ENCODE peak calls at places on chromosomes 2 and 18, in six cellular contexts. One of them, this sample, is unnamed.

GRCh38 chr18:44592639-44593038 is 88.0 kb upstream of the SETBP1 start:
- DNase-seq in esophagus muscularis mucosa: no peak
- DNase-seq in HFF-Myc: no peak
- DNase-seq in fibroblast of pulmonary artery: peak; percentile 21
- DNase-seq in PC-3: no peak
- DNase-seq in heart left ventricle: no peak
- DNase-seq in this sample: peak; percentile 38

GRCh38 chr2:237923507-237924163 is 43.2 kb upstream of the UBE2F start:
- DNase-seq in heart left ventricle: peak; percentile 75
- DNase-seq in esophagus muscularis mucosa: peak; percentile 93
- DNase-seq in PC-3: no peak
- DNase-seq in fibroblast of pulmonary artery: peak; percentile 59
- DNase-seq in HFF-Myc: peak; percentile 79
- DNase-seq in this sample: peak; percentile 30

GRCh38 chr2:28048341-28048740 is 157.8 kb downstream of the BABAM2 start:
- DNase-seq in fibroblast of pulmonary artery: no peak
- DNase-seq in esophagus muscularis mucosa: no peak
- DNase-seq in PC-3: peak; percentile 27
- DNase-seq in HFF-Myc: peak; percentile 17
- DNase-seq in heart left ventricle: no peak
- DNase-seq in this sample: no peak

GRCh38 chr2:204722691-204723090 is 177.4 kb downstream of the PARD3B start:
- DNase-seq in fibroblast of pulmonary artery: peak; percentile 15
- DNase-seq in heart left ventricle: no peak
- DNase-seq in PC-3: no peak
- DNase-seq in esophagus muscularis mucosa: no peak
- DNase-seq in HFF-Myc: no peak
- DNase-seq in this sample: no peak

GRCh38 chr18:55559735-55560134 is 28.3 kb downstream of the TCF4 start:
- DNase-seq in PC-3: no peak
- DNase-seq in esophagus muscularis mucosa: no peak
- DNase-seq in fibroblast of pulmonary artery: no peak
- DNase-seq in heart left ventricle: peak; percentile 64
- DNase-seq in HFF-Myc: no peak
- DNase-seq in this sample: no peak

GRCh38 chr2:149098722-149099121 is 60.2 kb downstream of the LYPD6B start:
- DNase-seq in PC-3: peak; percentile 62
- DNase-seq in heart left ventricle: no peak
- DNase-seq in fibroblast of pulmonary artery: peak; percentile 5
- DNase-seq in esophagus muscularis mucosa: no peak
- DNase-seq in HFF-Myc: peak; percentile 33
- DNase-seq in this sample: no peak

GRCh38 chr2:31886700-31887099 is 124.1 kb downstream of the MEMO1 start:
- DNase-seq in PC-3: peak; percentile 50
- DNase-seq in heart left ventricle: no peak
- DNase-seq in esophagus muscularis mucosa: no peak
- DNase-seq in HFF-Myc: no peak
- DNase-seq in fibroblast of pulmonary artery: peak; percentile 13
- DNase-seq in this sample: peak; percentile 27

GRCh38 chr2:118750959-118751565 is 96.4 kb downstream of the EN1 start:
- DNase-seq in esophagus muscularis mucosa: no peak
- DNase-seq in fibroblast of pulmonary artery: peak; percentile 18
- DNase-seq in PC-3: peak; percentile 87
- DNase-seq in heart left ventricle: no peak
- DNase-seq in HFF-Myc: no peak
- DNase-seq in this sample: peak; percentile 78

GRCh38 chr2:230668184-230668938 is 44.3 kb upstream of the CAB39 start:
- DNase-seq in PC-3: no peak
- DNase-seq in esophagus muscularis mucosa: no peak
- DNase-seq in HFF-Myc: no peak
- DNase-seq in fibroblast of pulmonary artery: no peak
- DNase-seq in heart left ventricle: peak; percentile 51
- DNase-seq in this sample: peak; percentile 90

GRCh38 chr2:69773201-69773600 is 31.3 kb downstream of the ANXA4 start:
- DNase-seq in HFF-Myc: no peak
- DNase-seq in PC-3: peak; percentile 41
- DNase-seq in fibroblast of pulmonary artery: peak; percentile 42
- DNase-seq in heart left ventricle: no peak
- DNase-seq in esophagus muscularis mucosa: no peak
- DNase-seq in this sample: peak; percentile 48

GRCh38 chr2:135245055-135245454 is 193.0 kb downstream of the RAB3GAP1 start:
- DNase-seq in heart left ventricle: no peak
- DNase-seq in PC-3: peak; percentile 72
- DNase-seq in esophagus muscularis mucosa: no peak
- DNase-seq in HFF-Myc: no peak
- DNase-seq in fibroblast of pulmonary artery: peak; percentile 47
- DNase-seq in this sample: peak; percentile 69

GRCh38 chr2:219448776-219449476 is 14.3 kb downstream of the SPEG start:
- DNase-seq in fibroblast of pulmonary artery: no peak
- DNase-seq in heart left ventricle: no peak
- DNase-seq in HFF-Myc: no peak
- DNase-seq in PC-3: no peak
- DNase-seq in esophagus muscularis mucosa: no peak
- DNase-seq in this sample: no peak

GRCh38 chr18:70322928-70323327 is 34.1 kb downstream of the SOCS6 start:
- DNase-seq in heart left ventricle: no peak
- DNase-seq in HFF-Myc: no peak
- DNase-seq in esophagus muscularis mucosa: no peak
- DNase-seq in PC-3: peak; percentile 31
- DNase-seq in fibroblast of pulmonary artery: peak; percentile 35
- DNase-seq in this sample: peak; percentile 23

GRCh38 chr2:202067589-202067988 is 5.5 kb upstream of the KIAA2012 start:
- DNase-seq in heart left ventricle: no peak
- DNase-seq in PC-3: no peak
- DNase-seq in esophagus muscularis mucosa: no peak
- DNase-seq in HFF-Myc: no peak
- DNase-seq in fibroblast of pulmonary artery: no peak
- DNase-seq in this sample: no peak

GRCh38 chr18:46946656-46947282 is 29.4 kb downstream of the KATNAL2 start:
- DNase-seq in PC-3: no peak
- DNase-seq in esophagus muscularis mucosa: peak; percentile 94
- DNase-seq in heart left ventricle: peak; percentile 80
- DNase-seq in fibroblast of pulmonary artery: peak; percentile 81
- DNase-seq in HFF-Myc: peak; percentile 53
- DNase-seq in this sample: no peak

GRCh38 chr2:168156661-168157060 is 90.7 kb downstream of the STK39 start:
- DNase-seq in esophagus muscularis mucosa: peak; percentile 53
- DNase-seq in heart left ventricle: peak; percentile 48
- DNase-seq in fibroblast of pulmonary artery: peak; percentile 72
- DNase-seq in HFF-Myc: peak; percentile 80
- DNase-seq in PC-3: peak; percentile 80
- DNase-seq in this sample: peak; percentile 86

GRCh38 chr2:154307007-154307406 is 391.5 kb upstream of the KCNJ3 start:
- DNase-seq in fibroblast of pulmonary artery: no peak
- DNase-seq in HFF-Myc: no peak
- DNase-seq in heart left ventricle: no peak
- DNase-seq in esophagus muscularis mucosa: no peak
- DNase-seq in PC-3: no peak
- DNase-seq in this sample: no peak

GRCh38 chr2:220227272-220227920 is 600.0 kb downstream of the SLC4A3 start:
- DNase-seq in PC-3: peak; percentile 64
- DNase-seq in esophagus muscularis mucosa: no peak
- DNase-seq in heart left ventricle: no peak
- DNase-seq in HFF-Myc: no peak
- DNase-seq in fibroblast of pulmonary artery: peak; percentile 32
- DNase-seq in this sample: peak; percentile 21

GRCh38 chr18:48860276-48861180 is 90.2 kb downstream of the SMAD7 start:
- DNase-seq in esophagus muscularis mucosa: no peak
- DNase-seq in fibroblast of pulmonary artery: no peak
- DNase-seq in HFF-Myc: no peak
- DNase-seq in heart left ventricle: no peak
- DNase-seq in PC-3: no peak
- DNase-seq in this sample: no peak

GRCh38 chr18:34222396-34223163 is 2.1 kb downstream of the NOL4 start:
- DNase-seq in fibroblast of pulmonary artery: no peak
- DNase-seq in heart left ventricle: peak; percentile 12
- DNase-seq in HFF-Myc: no peak
- DNase-seq in esophagus muscularis mucosa: no peak
- DNase-seq in PC-3: peak; percentile 9
- DNase-seq in this sample: no peak

DNA sequence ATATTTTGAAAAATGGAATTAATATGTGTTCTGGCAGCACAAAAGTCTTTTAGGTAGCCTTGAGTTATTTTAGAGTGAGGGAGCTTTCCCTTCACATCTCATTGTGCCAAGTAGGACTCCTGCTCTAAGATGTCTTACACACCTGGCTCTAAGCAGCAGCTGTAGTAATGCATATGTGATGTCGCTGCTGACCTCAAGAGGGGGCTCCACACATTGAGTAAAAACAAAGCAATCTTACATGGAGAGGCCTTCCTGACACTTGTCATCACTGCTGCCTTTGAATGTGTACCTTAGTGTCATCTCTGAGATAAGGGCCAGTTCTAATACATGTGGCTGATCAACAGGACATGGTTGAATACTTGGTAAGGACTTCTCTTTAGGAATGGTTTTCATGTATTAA is 75.8 kb downstream of the ACTR3 start:
- DNase-seq in esophagus muscularis mucosa: no peak
- DNase-seq in fibroblast of pulmonary artery: peak; percentile 53
- DNase-seq in heart left ventricle: no peak
- DNase-seq in HFF-Myc: no peak
- DNase-seq in PC-3: peak; percentile 54
- DNase-seq in this sample: peak; percentile 44
- TF ChIP-seq CTCF in esophagus muscularis mucosa: no peak
- TF ChIP-seq CTCF in fibroblast of pulmonary artery: peak; percentile 61
- TF ChIP-seq CTCF in heart left ventricle: peak; percentile 41
- TF ChIP-seq CTCF in HFF-Myc: peak; percentile 55
- TF ChIP-seq CTCF in PC-3: peak; percentile 74
- TF ChIP-seq CTCF in this sample: peak; percentile 34

DNA sequence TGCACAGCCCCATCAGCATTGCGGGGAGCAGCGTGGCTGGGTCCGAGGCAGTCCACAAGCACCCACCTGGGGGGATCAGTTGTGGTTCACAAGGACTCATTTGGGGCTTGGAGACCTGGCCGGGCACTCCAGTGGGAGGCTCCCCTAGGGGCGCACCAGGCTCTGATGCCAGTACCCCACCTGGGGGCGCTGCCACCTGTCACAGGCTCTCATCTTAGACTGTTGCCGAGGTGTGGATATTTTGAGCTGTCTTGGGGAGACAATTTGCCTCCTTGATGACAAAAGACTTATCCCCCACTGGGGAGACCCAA is 3.0 kb downstream of the ADRA2B start:
- DNase-seq in HFF-Myc: no peak
- DNase-seq in PC-3: no peak
- DNase-seq in esophagus muscularis mucosa: no peak
- DNase-seq in fibroblast of pulmonary artery: no peak
- DNase-seq in heart left ventricle: no peak
- DNase-seq in this sample: no peak
- TF ChIP-seq CTCF in HFF-Myc: no peak
- TF ChIP-seq CTCF in PC-3: peak; percentile 44
- TF ChIP-seq CTCF in esophagus muscularis mucosa: no peak
- TF ChIP-seq CTCF in fibroblast of pulmonary artery: no peak
- TF ChIP-seq CTCF in heart left ventricle: no peak
- TF ChIP-seq CTCF in this sample: no peak

GRCh38 chr18:36212978-36213303 is 25.6 kb downstream of the MOCOS start:
- DNase-seq in HFF-Myc: no peak
- DNase-seq in fibroblast of pulmonary artery: no peak
- DNase-seq in heart left ventricle: no peak
- DNase-seq in esophagus muscularis mucosa: peak; percentile 84
- DNase-seq in PC-3: no peak
- DNase-seq in this sample: no peak

GRCh38 chr18:36214811-36215210 is 27.5 kb downstream of the MOCOS start:
- DNase-seq in HFF-Myc: no peak
- DNase-seq in PC-3: no peak
- DNase-seq in heart left ventricle: no peak
- DNase-seq in fibroblast of pulmonary artery: no peak
- DNase-seq in esophagus muscularis mucosa: no peak
- DNase-seq in this sample: no peak

GRCh38 chr18:36215577-36215976 is 28.3 kb downstream of the MOCOS start:
- DNase-seq in heart left ventricle: no peak
- DNase-seq in fibroblast of pulmonary artery: no peak
- DNase-seq in HFF-Myc: no peak
- DNase-seq in PC-3: no peak
- DNase-seq in esophagus muscularis mucosa: no peak
- DNase-seq in this sample: no peak

GRCh38 chr18:36211612-36212065 is 24.3 kb downstream of the MOCOS start:
- DNase-seq in fibroblast of pulmonary artery: peak; percentile 10
- DNase-seq in heart left ventricle: no peak
- DNase-seq in esophagus muscularis mucosa: peak; percentile 88
- DNase-seq in PC-3: no peak
- DNase-seq in HFF-Myc: no peak
- DNase-seq in this sample: no peak

DNA sequence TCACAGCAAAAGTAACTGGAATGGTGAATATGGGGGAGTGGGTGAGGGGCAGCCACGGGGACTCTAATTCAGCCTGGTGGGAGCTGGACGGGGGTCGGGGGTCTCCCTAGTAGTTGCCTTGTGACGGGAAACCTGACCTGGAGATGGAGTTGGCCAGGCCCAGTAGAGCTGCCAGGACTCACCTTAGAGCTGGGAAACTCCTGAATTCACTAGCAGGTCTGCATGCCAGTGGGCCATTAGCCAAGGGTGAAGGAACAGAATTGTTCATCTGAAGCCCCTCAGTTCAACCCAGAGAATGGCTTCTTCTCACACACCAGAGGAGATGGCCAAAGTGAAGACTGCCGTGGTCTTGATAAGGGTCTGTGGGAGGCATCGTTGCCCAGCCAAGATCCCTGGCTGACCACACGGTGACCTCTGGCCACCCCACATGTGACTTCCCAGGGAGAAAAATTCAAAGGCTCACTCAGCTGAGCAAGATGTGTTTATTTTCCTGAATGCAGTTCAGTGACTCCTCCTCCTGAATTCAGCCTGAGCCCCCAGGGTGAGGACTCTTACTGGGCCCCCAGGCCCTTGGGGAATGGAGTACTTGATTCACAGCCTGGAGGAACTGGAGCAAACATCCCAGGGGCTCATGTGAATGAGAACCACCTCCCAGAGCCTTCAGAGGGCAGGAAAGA is 25.1 kb downstream of the MOCOS start:
- DNase-seq in HFF-Myc: no peak
- DNase-seq in esophagus muscularis mucosa: peak; percentile 90
- DNase-seq in PC-3: no peak
- DNase-seq in fibroblast of pulmonary artery: peak; percentile 34
- DNase-seq in heart left ventricle: no peak
- DNase-seq in this sample: no peak
- TF ChIP-seq CTCF in HFF-Myc: no peak
- TF ChIP-seq CTCF in esophagus muscularis mucosa: no peak
- TF ChIP-seq CTCF in PC-3: no peak
- TF ChIP-seq CTCF in fibroblast of pulmonary artery: peak; percentile 33
- TF ChIP-seq CTCF in heart left ventricle: peak; percentile 13
- TF ChIP-seq CTCF in this sample: no peak

GRCh38 chr2:15895615-15896500 is 44.5 kb upstream of the MYCN start:
- DNase-seq in fibroblast of pulmonary artery: no peak
- DNase-seq in heart left ventricle: no peak
- DNase-seq in HFF-Myc: no peak
- DNase-seq in PC-3: no peak
- DNase-seq in esophagus muscularis mucosa: no peak
- DNase-seq in this sample: no peak

GRCh38 chr2:15893085-15893484 is 47.3 kb upstream of the MYCN start:
- DNase-seq in fibroblast of pulmonary artery: no peak
- DNase-seq in esophagus muscularis mucosa: no peak
- DNase-seq in PC-3: no peak
- DNase-seq in HFF-Myc: no peak
- DNase-seq in heart left ventricle: no peak
- DNase-seq in this sample: no peak

GRCh38 chr2:15894459-15895144 is 45.7 kb upstream of the MYCN start:
- DNase-seq in PC-3: no peak
- DNase-seq in esophagus muscularis mucosa: no peak
- DNase-seq in fibroblast of pulmonary artery: no peak
- DNase-seq in heart left ventricle: no peak
- DNase-seq in HFF-Myc: no peak
- DNase-seq in this sample: no peak

GRCh38 chr2:15892575-15892974 is 47.8 kb upstream of the MYCN start:
- DNase-seq in PC-3: no peak
- DNase-seq in fibroblast of pulmonary artery: no peak
- DNase-seq in HFF-Myc: no peak
- DNase-seq in esophagus muscularis mucosa: no peak
- DNase-seq in heart left ventricle: no peak
- DNase-seq in this sample: no peak

GRCh38 chr2:15893689-15894325 is 46.5 kb upstream of the MYCN start:
- DNase-seq in fibroblast of pulmonary artery: no peak
- DNase-seq in heart left ventricle: no peak
- DNase-seq in HFF-Myc: no peak
- DNase-seq in PC-3: no peak
- DNase-seq in esophagus muscularis mucosa: no peak
- DNase-seq in this sample: peak; percentile 73
- TF ChIP-seq CTCF in fibroblast of pulmonary artery: no peak
- TF ChIP-seq CTCF in heart left ventricle: no peak
- TF ChIP-seq CTCF in HFF-Myc: no peak
- TF ChIP-seq CTCF in PC-3: no peak
- TF ChIP-seq CTCF in esophagus muscularis mucosa: no peak
- TF ChIP-seq CTCF in this sample: no peak